ENCODE peak calls at places on chromosomes 4 and X, in six cellular contexts. T is brain microvascular endothelial cell; A is PC-3; G is CD8-positive, alpha-beta T cell; C is upper lobe of left lung; Y is mammary epithelial cell. X is an unnamed sample.
A peak's percentile ranks its signal among the peaks of the same experiment; 100 is the strongest.

GRCh38 chr4:71304289-71304850 is 34.5 kb upstream of the SLC4A4 start:
- DNase-seq in Y (no peak), C (no peak), A (peak; percentile 30), T (no peak), G (no peak), X (no peak)

GRCh38 chrX:149682031-149682430 is 29.8 kb upstream of the MAGEA11 start:
- DNase-seq in C (no peak), A (no peak), G (no peak), Y (no peak), T (no peak), X (peak; percentile 23)

GRCh38 chrX:124726881-124727280 is 380.5 kb downstream of the SH2D1A start:
- DNase-seq in A (no peak), T (no peak), G (no peak), Y (no peak), C (no peak), X (no peak)

GRCh38 chr4:98633159-98633558 is 25.3 kb downstream of the TSPAN5 start:
- DNase-seq in G (no peak), A (no peak), C (no peak), T (no peak), Y (no peak), X (no peak)

GRCh38 chr4:2394544-2394943 is 23.9 kb downstream of the ZFYVE28 start:
- DNase-seq in Y (no peak), C (no peak), T (no peak), G (no peak), A (no peak), X (no peak)

GRCh38 chr4:89486042-89486441 is 178.4 kb upstream of the GPRIN3 start:
- DNase-seq in G (no peak), T (no peak), C (no peak), A (peak; percentile 39), Y (peak; percentile 19), X (no peak)

GRCh38 chr4:11894976-11895375 is 466.3 kb upstream of the HS3ST1 start:
- DNase-seq in Y (no peak), T (no peak), G (no peak), A (no peak), C (no peak), X (no peak)

GRCh38 chr4:81715335-81715734 is 243.6 kb upstream of the RASGEF1B start:
- DNase-seq in A (no peak), G (no peak), Y (no peak), T (no peak), C (no peak), X (no peak)

GRCh38 chr4:17336986-17337385 is 174.9 kb downstream of the QDPR start:
- DNase-seq in Y (no peak), G (no peak), T (no peak), C (no peak), A (no peak), X (no peak)

GRCh38 chr4:152104846-152105462 is 344.1 kb upstream of the GATB start:
- DNase-seq in Y (no peak), A (no peak), T (no peak), G (no peak), C (no peak), X (no peak)

GRCh38 chr4:16722386-16722785 is 176.1 kb downstream of the LDB2 start:
- DNase-seq in T (no peak), C (no peak), A (peak; percentile 48), G (no peak), Y (no peak), X (no peak)

GRCh38 chr4:180538384-180539052 is 1704.7 kb upstream of the TENM3 start:
- DNase-seq in A (no peak), C (no peak), Y (no peak), T (no peak), G (no peak), X (no peak)

GRCh38 chrX:109403927-109404326 is 78.0 kb downstream of the GUCY2F start:
- DNase-seq in Y (no peak), T (no peak), C (no peak), G (no peak), A (no peak), X (no peak)

GRCh38 chr4:66489370-66489769 is 819.1 kb upstream of the EPHA5 start:
- DNase-seq in Y (no peak), A (peak; percentile 78), G (no peak), C (no peak), T (no peak), X (no peak)

GRCh38 chrX:32520789-32521188 is 690.6 kb downstream of the DMD start:
- DNase-seq in C (no peak), T (no peak), A (no peak), Y (no peak), G (no peak), X (no peak)

GRCh38 chr4:27003602-27004238 is 143.1 kb downstream of the STIM2 start:
- DNase-seq in A (peak; percentile 37), G (no peak), C (no peak), Y (no peak), T (peak; percentile 24), X (no peak)

GRCh38 chr4:187922274-187922673 is 73.3 kb upstream of the ZFP42 start:
- DNase-seq in G (no peak), T (no peak), C (no peak), Y (no peak), A (no peak), X (no peak)

GRCh38 chr4:118783887-118784286 is 52.0 kb downstream of the SEC24D start:
- DNase-seq in Y (no peak), G (no peak), C (no peak), T (peak; percentile 70), A (no peak), X (no peak)

GRCh38 chrX:130829526-130830515 is 73.2 kb downstream of the ENOX2 start:
- DNase-seq in G (no peak), Y (peak; percentile 78), A (no peak), C (no peak), T (no peak), X (no peak)

GRCh38 chr4:123588631-123589223 is 192.1 kb downstream of the SPRY1 start:
- DNase-seq in T (peak; percentile 40), C (no peak), A (peak; percentile 78), G (no peak), Y (peak; percentile 88), X (no peak)

GRCh38 chrX:11531226-11531625 is 134.5 kb downstream of the ARHGAP6 start:
- DNase-seq in A (peak; percentile 53), Y (no peak), G (no peak), T (no peak), C (no peak), X (no peak)
- H3K27me3 ChIP-seq in A (no peaks in the 10 kb centered on the region), Y (peaks cover 3% of the 10 kb centered on the region), G (no peaks in the 10 kb centered on the region), T (no peaks in the 10 kb centered on the region), C (no peaks in the 10 kb centered on the region), X (no peaks in the 10 kb centered on the region)

GRCh38 chr4:74098628-74098995 is 383 bp downstream of the CXCL2 start:
- DNase-seq in G (no peak), T (no peak), A (no peak), C (no peak), Y (no peak), X (peak; percentile 13)
- H3K4me3 ChIP-seq in G (no peak overlapping the region), T (peak overlapping the region; percentile 66), A (peak overlapping the region; percentile 78), C (peak overlapping the region; percentile 52), Y (peak overlapping the region; percentile 85), X (peak overlapping the region; percentile 66)

GRCh38 chrX:41655631-41656030 is 33.1 kb upstream of the GPR34 start:
- DNase-seq in A (peak; percentile 88), G (no peak), C (no peak), T (no peak), Y (peak; percentile 68), X (no peak)
- H3K36me3 ChIP-seq in A (no peaks in the 10 kb centered on the region), G (peaks cover 21% of the 10 kb centered on the region), C (peaks cover 3% of the 10 kb centered on the region), T (peaks cover 2% of the 10 kb centered on the region), Y (no peaks in the 10 kb centered on the region), X (peaks cover 4% of the 10 kb centered on the region)

GRCh38 chr4:182141623-182142022 is 101.6 kb upstream of the TENM3 start:
- DNase-seq in Y (no peak), C (no peak), G (no peak), A (no peak), T (no peak), X (no peak)
- H3K27me3 ChIP-seq in Y (no peaks in the 10 kb centered on the region), C (no peaks in the 10 kb centered on the region), G (peaks cover 6% of the 10 kb centered on the region), A (peaks cover 31% of the 10 kb centered on the region), T (no peaks in the 10 kb centered on the region), X (peaks cover 22% of the 10 kb centered on the region)